ENCODE peak calls at places on chromosome 18, in ten cellular contexts. One of them, this sample, is unnamed.

GRCh38 chr18:58267493-58267892 is 223.5 kb downstream of the NEDD4L start:
- DNase-seq in left cardiac atrium: no peak
- DNase-seq in H4: no peak
- DNase-seq in DMS153: no peak
- DNase-seq in psoas muscle: no peak
- DNase-seq in activated CD4-positive, alpha-beta T cell treated with anti-CD3 and anti-CD28 coated beads for 48 hours: no peak
- DNase-seq in effector CD4-positive, alpha-beta T cell: no peak
- DNase-seq in GM04504: no peak
- DNase-seq in substantia nigra: no peak
- DNase-seq in GM19239: no peak
- DNase-seq in this sample: no peak

GRCh38 chr18:47448956-47449355 is 197.5 kb upstream of the SKOR2 start:
- DNase-seq in left cardiac atrium: no peak
- DNase-seq in H4: no peak
- DNase-seq in DMS153: no peak
- DNase-seq in psoas muscle: no peak
- DNase-seq in activated CD4-positive, alpha-beta T cell treated with anti-CD3 and anti-CD28 coated beads for 48 hours: no peak
- DNase-seq in effector CD4-positive, alpha-beta T cell: no peak
- DNase-seq in GM04504: no peak
- DNase-seq in substantia nigra: no peak
- DNase-seq in GM19239: no peak
- DNase-seq in this sample: no peak

GRCh38 chr18:2826581-2826980 is 20.2 kb upstream of the EMILIN2 start:
- DNase-seq in left cardiac atrium: peak
- DNase-seq in H4: no peak
- DNase-seq in DMS153: no peak
- DNase-seq in psoas muscle: peak
- DNase-seq in activated CD4-positive, alpha-beta T cell treated with anti-CD3 and anti-CD28 coated beads for 48 hours: no peak
- DNase-seq in effector CD4-positive, alpha-beta T cell: no peak
- DNase-seq in GM04504: no peak
- DNase-seq in substantia nigra: no peak
- DNase-seq in GM19239: no peak
- DNase-seq in this sample: peak

GRCh38 chr18:49869354-49869753 is 56.0 kb upstream of the ACAA2 start:
- DNase-seq in left cardiac atrium: no peak
- DNase-seq in H4: no peak
- DNase-seq in DMS153: no peak
- DNase-seq in psoas muscle: no peak
- DNase-seq in activated CD4-positive, alpha-beta T cell treated with anti-CD3 and anti-CD28 coated beads for 48 hours: no peak
- DNase-seq in effector CD4-positive, alpha-beta T cell: no peak
- DNase-seq in GM04504: no peak
- DNase-seq in substantia nigra: no peak
- DNase-seq in GM19239: no peak
- DNase-seq in this sample: no peak

GRCh38 chr18:59612461-59612860 is 84.8 kb downstream of the CCBE1 start:
- DNase-seq in left cardiac atrium: no peak
- DNase-seq in H4: no peak
- DNase-seq in DMS153: no peak
- DNase-seq in psoas muscle: no peak
- DNase-seq in activated CD4-positive, alpha-beta T cell treated with anti-CD3 and anti-CD28 coated beads for 48 hours: no peak
- DNase-seq in effector CD4-positive, alpha-beta T cell: no peak
- DNase-seq in GM04504: peak
- DNase-seq in substantia nigra: no peak
- DNase-seq in GM19239: no peak
- DNase-seq in this sample: no peak

GRCh38 chr18:48550101-48550729 is 11.4 kb downstream of the CTIF start:
- DNase-seq in left cardiac atrium: no peak
- DNase-seq in H4: no peak
- DNase-seq in DMS153: no peak
- DNase-seq in psoas muscle: no peak
- DNase-seq in activated CD4-positive, alpha-beta T cell treated with anti-CD3 and anti-CD28 coated beads for 48 hours: no peak
- DNase-seq in effector CD4-positive, alpha-beta T cell: no peak
- DNase-seq in GM04504: no peak
- DNase-seq in substantia nigra: no peak
- DNase-seq in GM19239: no peak
- DNase-seq in this sample: no peak

GRCh38 chr18:79598885-79599175 is 80.8 kb upstream of the CTDP1 start:
- DNase-seq in left cardiac atrium: peak
- DNase-seq in H4: no peak
- DNase-seq in DMS153: no peak
- DNase-seq in psoas muscle: peak
- DNase-seq in activated CD4-positive, alpha-beta T cell treated with anti-CD3 and anti-CD28 coated beads for 48 hours: no peak
- DNase-seq in effector CD4-positive, alpha-beta T cell: no peak
- DNase-seq in GM04504: no peak
- DNase-seq in substantia nigra: no peak
- DNase-seq in GM19239: no peak
- DNase-seq in this sample: peak

GRCh38 chr18:35331367-35332087 is 12.7 kb downstream of the ZNF24 start:
- DNase-seq in left cardiac atrium: no peak
- DNase-seq in H4: no peak
- DNase-seq in DMS153: no peak
- DNase-seq in psoas muscle: no peak
- DNase-seq in activated CD4-positive, alpha-beta T cell treated with anti-CD3 and anti-CD28 coated beads for 48 hours: no peak
- DNase-seq in effector CD4-positive, alpha-beta T cell: no peak
- DNase-seq in GM04504: no peak
- DNase-seq in substantia nigra: no peak
- DNase-seq in GM19239: no peak
- DNase-seq in this sample: no peak

GRCh38 chr18:21362921-21363320 is 120.9 kb downstream of the GREB1L start:
- DNase-seq in left cardiac atrium: no peak
- DNase-seq in H4: no peak
- DNase-seq in DMS153: no peak
- DNase-seq in psoas muscle: no peak
- DNase-seq in activated CD4-positive, alpha-beta T cell treated with anti-CD3 and anti-CD28 coated beads for 48 hours: no peak
- DNase-seq in effector CD4-positive, alpha-beta T cell: no peak
- DNase-seq in GM04504: peak
- DNase-seq in substantia nigra: no peak
- DNase-seq in GM19239: no peak
- DNase-seq in this sample: no peak

GRCh38 chr18:12315481-12315880 is 7.4 kb downstream of the TUBB6 start:
- DNase-seq in left cardiac atrium: no peak
- DNase-seq in H4: no peak
- DNase-seq in DMS153: no peak
- DNase-seq in psoas muscle: no peak
- DNase-seq in activated CD4-positive, alpha-beta T cell treated with anti-CD3 and anti-CD28 coated beads for 48 hours: no peak
- DNase-seq in effector CD4-positive, alpha-beta T cell: no peak
- DNase-seq in GM04504: no peak
- DNase-seq in substantia nigra: no peak
- DNase-seq in GM19239: no peak
- DNase-seq in this sample: no peak

GRCh38 chr18:39519741-39520140 is 1954.1 kb upstream of the CELF4 start:
- DNase-seq in left cardiac atrium: no peak
- DNase-seq in H4: no peak
- DNase-seq in DMS153: no peak
- DNase-seq in psoas muscle: no peak
- DNase-seq in activated CD4-positive, alpha-beta T cell treated with anti-CD3 and anti-CD28 coated beads for 48 hours: no peak
- DNase-seq in effector CD4-positive, alpha-beta T cell: no peak
- DNase-seq in GM04504: no peak
- DNase-seq in substantia nigra: no peak
- DNase-seq in GM19239: no peak
- DNase-seq in this sample: no peak

GRCh38 chr18:65754121-65754520 is 3.3 kb downstream of the CDH7 start:
- DNase-seq in left cardiac atrium: no peak
- DNase-seq in H4: peak
- DNase-seq in DMS153: no peak
- DNase-seq in psoas muscle: no peak
- DNase-seq in activated CD4-positive, alpha-beta T cell treated with anti-CD3 and anti-CD28 coated beads for 48 hours: no peak
- DNase-seq in effector CD4-positive, alpha-beta T cell: no peak
- DNase-seq in GM04504: no peak
- DNase-seq in substantia nigra: no peak
- DNase-seq in GM19239: no peak
- DNase-seq in this sample: no peak

GRCh38 chr18:56374005-56374655 is 264.3 kb downstream of the TXNL1 start:
- DNase-seq in left cardiac atrium: no peak
- DNase-seq in H4: peak
- DNase-seq in DMS153: no peak
- DNase-seq in psoas muscle: no peak
- DNase-seq in activated CD4-positive, alpha-beta T cell treated with anti-CD3 and anti-CD28 coated beads for 48 hours: no peak
- DNase-seq in effector CD4-positive, alpha-beta T cell: no peak
- DNase-seq in GM04504: no peak
- DNase-seq in substantia nigra: no peak
- DNase-seq in GM19239: no peak
- DNase-seq in this sample: no peak

GRCh38 chr18:3162181-3162580 is 57.6 kb downstream of the MYOM1 start:
- DNase-seq in left cardiac atrium: no peak
- DNase-seq in H4: no peak
- DNase-seq in DMS153: no peak
- DNase-seq in psoas muscle: peak
- DNase-seq in activated CD4-positive, alpha-beta T cell treated with anti-CD3 and anti-CD28 coated beads for 48 hours: no peak
- DNase-seq in effector CD4-positive, alpha-beta T cell: no peak
- DNase-seq in GM04504: no peak
- DNase-seq in substantia nigra: no peak
- DNase-seq in GM19239: no peak
- DNase-seq in this sample: no peak

GRCh38 chr18:23872701-23873550 is 141.6 kb upstream of the TTC39C start:
- DNase-seq in left cardiac atrium: no peak
- DNase-seq in H4: no peak
- DNase-seq in DMS153: peak
- DNase-seq in psoas muscle: no peak
- DNase-seq in activated CD4-positive, alpha-beta T cell treated with anti-CD3 and anti-CD28 coated beads for 48 hours: peak
- DNase-seq in effector CD4-positive, alpha-beta T cell: peak
- DNase-seq in GM04504: no peak
- DNase-seq in substantia nigra: no peak
- DNase-seq in GM19239: no peak
- DNase-seq in this sample: no peak

GRCh38 chr18:46054956-46055831 is 16.9 kb downstream of the PSTPIP2 start:
- DNase-seq in left cardiac atrium: no peak
- DNase-seq in H4: no peak
- DNase-seq in DMS153: no peak
- DNase-seq in psoas muscle: no peak
- DNase-seq in activated CD4-positive, alpha-beta T cell treated with anti-CD3 and anti-CD28 coated beads for 48 hours: peak
- DNase-seq in effector CD4-positive, alpha-beta T cell: no peak
- DNase-seq in GM04504: no peak
- DNase-seq in substantia nigra: no peak
- DNase-seq in GM19239: no peak
- DNase-seq in this sample: no peak

GRCh38 chr18:8142131-8142711 is 467.0 kb upstream of the RAB12 start:
- DNase-seq in left cardiac atrium: no peak
- DNase-seq in H4: peak
- DNase-seq in DMS153: no peak
- DNase-seq in psoas muscle: no peak
- DNase-seq in activated CD4-positive, alpha-beta T cell treated with anti-CD3 and anti-CD28 coated beads for 48 hours: no peak
- DNase-seq in effector CD4-positive, alpha-beta T cell: no peak
- DNase-seq in GM04504: no peak
- DNase-seq in substantia nigra: no peak
- DNase-seq in GM19239: no peak
- DNase-seq in this sample: no peak